ENCODE peak calls at places on chromosomes 6 and 20, in nine cellular contexts. E, A, D, W, O, T, L, F and K are unnamed samples.

GRCh38 chr6:133130863-133131262 is 110.3 kb upstream of the EYA4 start:
- DNase-seq in O (no peak), L (no peak), D (no peak), W (no peak), A (peak), T (no peak), E (no peak), F (no peak), K (no peak)

GRCh38 chr6:71967436-71967835 is 81.1 kb downstream of the RIMS1 start:
- DNase-seq in W (no peak), F (no peak), L (no peak), E (no peak), D (no peak), O (no peak), T (no peak), A (no peak), K (no peak)

GRCh38 chr6:2222275-2222842 is 23.0 kb downstream of the GMDS start:
- DNase-seq in W (no peak), F (no peak), A (no peak), L (no peak), D (no peak), E (no peak), O (no peak), T (no peak), K (no peak)

GRCh38 chr6:97292671-97293070 is 9.7 kb upstream of the MMS22L start:
- DNase-seq in D (no peak), W (no peak), O (no peak), T (no peak), F (no peak), L (no peak), A (no peak), E (no peak), K (no peak)

GRCh38 chr6:53338304-53338703 is 10.4 kb downstream of the ELOVL5 start:
- DNase-seq in T (no peak), F (no peak), L (no peak), E (no peak), O (no peak), A (no peak), D (no peak), W (no peak), K (no peak)

GRCh38 chr6:162670345-162670744 is 57.2 kb downstream of the PRKN start:
- DNase-seq in W (no peak), F (no peak), O (no peak), E (no peak), T (no peak), L (no peak), D (no peak), A (no peak), K (no peak)

GRCh38 chr6:1608976-1609661 is 596 bp upstream of the FOXC1 start:
- DNase-seq in E (no peak), W (no peak), D (no peak), L (no peak), F (peak), A (no peak), T (no peak), O (no peak), K (no peak)

GRCh38 chr6:33160728-33161323 is 31.4 kb downstream of the COL11A2 start:
- DNase-seq in E (no peak), W (peak), L (no peak), T (peak), F (no peak), O (no peak), A (peak), D (no peak), K (peak)

GRCh38 chr6:16849280-16850210 is 88.3 kb upstream of the ATXN1 start:
- DNase-seq in T (no peak), L (peak), D (no peak), A (no peak), F (no peak), E (no peak), O (no peak), W (peak), K (no peak)

GRCh38 chr6:11732036-11732545 is 46.5 kb downstream of the ADTRP start:
- DNase-seq in T (peak), A (no peak), W (peak), L (no peak), E (peak), O (peak), F (peak), D (no peak), K (no peak)

GRCh38 chr6:68771426-68771825 is 136.3 kb downstream of the ADGRB3 start:
- DNase-seq in E (no peak), O (no peak), W (no peak), F (no peak), T (no peak), A (no peak), L (no peak), D (no peak), K (no peak)

GRCh38 chr6:134464690-134465411 is 146.9 kb upstream of the SGK1 start:
- DNase-seq in L (no peak), E (no peak), T (no peak), A (no peak), O (no peak), W (no peak), F (no peak), D (no peak), K (no peak)

GRCh38 chr20:8756410-8756809 is 312.5 kb upstream of the PLCB4 start:
- DNase-seq in E (no peak), F (no peak), O (no peak), L (no peak), D (no peak), A (peak), W (no peak), T (no peak), K (no peak)

GRCh38 chr6:30022189-30022588 is 38.9 kb upstream of the POLR1H start:
- DNase-seq in E (no peak), A (no peak), D (no peak), L (no peak), W (no peak), F (no peak), O (no peak), T (no peak), K (no peak)

GRCh38 chr6:13873288-13874190 is 51.2 kb upstream of the RNF182 start:
- DNase-seq in D (peak), W (peak), A (peak), T (peak), F (peak), L (no peak), E (peak), O (peak), K (peak)

GRCh38 chr6:43944908-43945777 is 175.1 kb downstream of the VEGFA start:
- DNase-seq in D (no peak), L (no peak), A (no peak), F (no peak), E (no peak), O (no peak), T (no peak), W (no peak), K (no peak)

GRCh38 chr6:25192562-25192961 is 86.6 kb upstream of the CARMIL1 start:
- DNase-seq in W (no peak), T (no peak), D (no peak), A (no peak), F (no peak), O (no peak), L (no peak), E (no peak), K (no peak)

GRCh38 chr20:8523684-8524083 is 391.6 kb downstream of the PLCB1 start:
- DNase-seq in E (no peak), T (no peak), D (no peak), A (no peak), O (no peak), W (no peak), L (no peak), F (no peak), K (no peak)

GRCh38 chr6:137808191-137808590 is 58.9 kb upstream of the TNFAIP3 start:
- DNase-seq in A (no peak), W (no peak), L (peak), D (no peak), O (no peak), T (no peak), E (no peak), F (no peak), K (no peak)

DNA sequence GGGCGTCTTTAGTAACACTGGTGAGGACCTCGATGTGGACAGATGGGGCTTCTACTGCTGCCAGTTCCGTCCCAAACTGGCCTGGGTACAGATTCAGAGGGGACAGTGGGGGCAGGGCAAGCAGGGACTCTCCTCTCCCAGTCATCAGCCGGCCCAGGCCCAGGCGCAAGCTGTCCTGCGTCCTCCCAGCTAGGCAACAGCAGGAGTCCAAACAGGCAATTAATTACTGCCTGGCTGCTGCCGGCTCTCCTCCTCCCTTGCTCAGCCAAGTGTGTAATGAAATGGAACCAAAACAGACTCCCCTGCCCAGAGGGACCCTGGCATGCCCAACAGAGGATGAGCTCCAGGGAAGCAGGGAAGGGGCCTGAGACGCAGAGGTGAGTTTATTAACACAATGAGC is 17.8 kb upstream of the SLC32A1 start:
- DNase-seq in L (no peak), A (no peak), O (no peak), D (no peak), T (no peak), E (no peak), W (no peak), F (no peak), K (no peak)
- TF ChIP-seq POLR2AphosphoS5 in L (no peak), A (no peak), O (no peak), D (no peak), T (no peak), E (no peak), W (no peak), F (no peak), K (no peak)

GRCh38 chr20:42763015-42763414 is 426.7 kb downstream of the PTPRT start:
- DNase-seq in E (no peak), W (no peak), F (no peak), T (no peak), D (no peak), O (no peak), L (no peak), A (no peak), K (no peak)
- TF ChIP-seq POLR2AphosphoS5 in E (no peak), W (no peak), F (no peak), T (no peak), D (no peak), O (no peak), L (no peak), A (no peak), K (no peak)

GRCh38 chr20:31712564-31713311 is 9.9 kb downstream of the BCL2L1 start:
- DNase-seq in W (peak), T (no peak), L (no peak), O (peak), A (peak), E (no peak), F (peak), D (peak), K (no peak)
- TF ChIP-seq POLR2AphosphoS5 in W (peak), T (no peak), L (no peak), O (peak), A (peak), E (no peak), F (peak), D (peak), K (no peak)

GRCh38 chr20:3801846-3802245 is 5.7 kb downstream of the CDC25B start:
- DNase-seq in F (peak), O (no peak), A (no peak), L (no peak), D (no peak), W (no peak), E (no peak), T (no peak), K (no peak)
- TF ChIP-seq POLR2AphosphoS5 in F (peak), O (no peak), A (peak), L (no peak), D (no peak), W (no peak), E (no peak), T (no peak), K (no peak)

GRCh38 chr20:20198011-20198410 is 145.7 kb downstream of the CFAP61 start:
- DNase-seq in L (no peak), F (no peak), E (no peak), O (no peak), W (no peak), T (no peak), A (no peak), D (no peak), K (no peak)
- TF ChIP-seq POLR2AphosphoS5 in L (no peak), F (no peak), E (no peak), O (no peak), W (no peak), T (no peak), A (no peak), D (no peak), K (no peak)

GRCh38 chr20:64050261-64051032 is 1.0 kb upstream of the SOX18 start:
- DNase-seq in E (no peak), O (no peak), D (no peak), L (no peak), W (no peak), F (no peak), T (no peak), A (no peak), K (no peak)
- TF ChIP-seq POLR2AphosphoS5 in E (no peak), O (no peak), D (no peak), L (no peak), W (no peak), F (peak), T (no peak), A (no peak), K (no peak)